ENCODE peak calls at places on chromosomes 12 and 14, in four cellular contexts. V is A549, W is IMR-90, M is SK-N-SH. I is an unnamed sample.

GRCh38 chr12:108332791-108333382 is 6.2 kb downstream of the CMKLR1 start:
- DNase-seq in V (no peak), W (no peak), M (no peak), I (no peak)

GRCh38 chr12:50061172-50061571 is 3.8 kb downstream of the ASIC1 start:
- DNase-seq in V (no peak), W (no peak), M (no peak), I (no peak)

GRCh38 chr14:72518809-72519377 is 375.0 kb downstream of the DPF3 start:
- DNase-seq in V (no peak), W (no peak), M (no peak), I (peak)

GRCh38 chr12:6765048-6765633 is 1.0 kb upstream of the PTMS start:
- DNase-seq in V (peak), W (no peak), M (no peak), I (no peak)

GRCh38 chr12:52151859-52152783 is 39.7 kb downstream of the KRT80 start:
- DNase-seq in V (peak), W (peak), M (peak), I (no peak)

GRCh38 chr14:20794644-20795369 is 7.8 kb downstream of the RNASE1 start:
- DNase-seq in V (no peak), W (no peak), M (no peak), I (no peak)

GRCh38 chr14:33062881-33063280 is 124.2 kb downstream of the NPAS3 start:
- DNase-seq in V (no peak), W (no peak), M (peak), I (no peak)

GRCh38 chr12:67069451-67070306 is 199.5 kb upstream of the CAND1 start:
- DNase-seq in V (peak), W (no peak), M (peak), I (no peak)

GRCh38 chr14:88551094-88551870 is 3.5 kb downstream of the PTPN21 start:
- DNase-seq in V (peak), W (peak), M (peak), I (no peak)

GRCh38 chr12:701896-702539 is 38.8 kb upstream of the NINJ2 start:
- DNase-seq in V (no peak), W (no peak), M (no peak), I (no peak)

GRCh38 chr12:124695861-124696260 is 128.4 kb upstream of the NCOR2 start:
- DNase-seq in V (no peak), W (peak), M (no peak), I (no peak)

GRCh38 chr12:82209533-82209932 is 148.7 kb downstream of the CCDC59 start:
- DNase-seq in V (no peak), W (no peak), M (no peak), I (no peak)

GRCh38 chr12:54356951-54357356 is 7.3 kb downstream of the GPR84 start:
- DNase-seq in V (no peak), W (no peak), M (no peak), I (no peak)

GRCh38 chr14:63956326-63956725 is 103.5 kb downstream of the SYNE2 start:
- DNase-seq in V (no peak), W (peak), M (no peak), I (no peak)

GRCh38 chr12:58920956-58921861 is 905 bp upstream of the LRIG3 start:
- DNase-seq in V (no peak), W (no peak), M (no peak), I (no peak)

GRCh38 chr12:132524405-132524804 is 34.5 kb downstream of the FBRSL1 start:
- DNase-seq in V (peak), W (peak), M (no peak), I (no peak)

GRCh38 chr12:131673519-131674265 is 37.2 kb upstream of the SFSWAP start:
- DNase-seq in V (no peak), W (peak), M (no peak), I (no peak)

GRCh38 chr12:12926571-12927071 is 25.3 kb downstream of the GPRC5D start:
- DNase-seq in V (peak), W (no peak), M (no peak), I (no peak)

GRCh38 chr12:131273291-131273845 is 319.7 kb downstream of the ADGRD1 start:
- DNase-seq in V (no peak), W (no peak), M (no peak), I (no peak)

GRCh38 chr12:67275380-67275913 is 6.3 kb downstream of the CAND1 start:
- DNase-seq in V (no peak), W (no peak), M (no peak), I (no peak)

GRCh38 chr14:104866451-104867370 is 1.6 kb downstream of the CEP170B start:
- DNase-seq in V (no peak), W (no peak), M (no peak), I (no peak)

GRCh38 chr12:2177751-2178150 is 125.0 kb downstream of the CACNA1C start:
- DNase-seq in V (no peak), W (no peak), M (no peak), I (no peak)

GRCh38 chr14:81408595-81408994 is 8.5 kb upstream of the STON2 start:
- DNase-seq in V (no peak), W (no peak), M (no peak), I (no peak)

GRCh38 chr12:49521391-49521790 is 17.4 kb upstream of the KCNH3 start:
- DNase-seq in V (no peak), W (no peak), M (no peak), I (no peak)

GRCh38 chr12:75631809-75632208 is 120.4 kb upstream of the KRR1 start:
- DNase-seq in V (no peak), W (no peak), M (no peak), I (no peak)

GRCh38 chr12:97595936-97596335 is 133.3 kb downstream of the RMST start:
- DNase-seq in V (no peak), W (no peak), M (no peak), I (no peak)

GRCh38 chr14:95535226-95536021 is 574 bp downstream of the GLRX5 start:
- DNase-seq in V (no peak), W (no peak), M (peak), I (no peak)

GRCh38 chr14:97874394-97874793 is 1077.2 kb downstream of the VRK1 start:
- DNase-seq in V (no peak), W (no peak), M (no peak), I (no peak)

DNA sequence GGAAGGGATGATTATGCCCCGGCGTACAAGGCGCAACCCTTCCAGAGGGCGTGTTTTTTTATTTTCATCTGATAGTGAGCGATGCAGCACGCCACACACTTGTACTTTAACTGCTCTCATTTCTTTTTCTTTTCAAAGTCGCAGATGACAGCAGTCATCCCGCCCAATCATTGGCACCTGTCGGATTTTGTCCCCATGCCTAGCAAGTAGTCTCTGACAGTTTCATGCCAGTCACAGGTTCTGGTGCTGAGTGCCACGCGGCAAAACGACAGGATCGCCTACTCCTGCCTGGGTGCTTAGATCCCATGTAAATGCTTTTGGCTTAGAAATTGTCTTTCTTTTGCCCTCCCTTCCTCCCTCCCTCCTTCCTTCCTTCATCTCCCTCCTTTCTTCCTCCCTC is 117.7 kb downstream of the GLT1D1 start:
- DNase-seq in V (no peak), W (no peak), M (no peak), I (no peak)
- H3K4me2 ChIP-seq in V (no peak), W (no peak), M (no peak), I (no peak)

GRCh38 chr12:94070520-94070919 is 77.9 kb upstream of the PLXNC1 start:
- DNase-seq in V (no peak), W (no peak), M (no peak), I (no peak)
- TF ChIP-seq RFX5 in V (no peak), W (no peak), M (no peak), I (no peak)

GRCh38 chr12:104475269-104475668 is 18.5 kb downstream of the CHST11 start:
- DNase-seq in V (no peak), W (no peak), M (no peak), I (no peak)
- H3K4me2 ChIP-seq in V (no peak), W (no peak), M (no peak), I (no peak)

DNA sequence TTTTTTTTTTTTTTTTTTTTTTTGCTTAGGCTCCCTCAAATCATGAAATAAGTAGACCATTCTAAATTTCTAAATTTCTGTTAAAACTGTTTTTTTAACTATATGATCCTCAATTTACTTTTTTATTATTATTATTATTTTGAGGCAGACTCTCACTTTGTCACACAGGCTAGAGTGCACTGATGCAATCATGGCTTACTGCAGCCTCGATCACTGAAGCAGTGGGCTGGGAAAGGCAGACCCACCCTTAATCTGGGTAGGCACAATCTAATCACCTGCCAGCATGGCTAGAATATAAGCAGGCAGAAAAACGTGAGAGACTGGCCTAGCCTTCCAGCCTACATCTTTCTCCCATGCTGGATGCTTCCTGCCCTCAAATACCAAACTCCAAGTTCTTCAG is 2.4 kb downstream of the ERO1A start:
- DNase-seq in V (no peak), W (no peak), M (no peak), I (no peak)
- TF ChIP-seq RFX5 in V (no peak), W (no peak), M (no peak), I (no peak)